ENCODE peak calls at places on chromosomes 12 and 14, in four cellular contexts. W is NAMALWA; U is central memory CD4-positive, alpha-beta T cell; B is endodermal cell. D is an unnamed sample.

GRCh38 chr12:12736759-12737676 is 19.9 kb downstream of the CDKN1B start:
- DNase-seq in U (peak; percentile 56), W (peak; percentile 76), B (no peak), D (no peak)

GRCh38 chr14:90698379-90698869 is 117.8 kb downstream of the TTC7B start:
- DNase-seq in U (no peak), B (no peak), W (no peak), D (peak; percentile 81)

GRCh38 chr12:89693639-89694202 is 14.9 kb downstream of the ATP2B1 start:
- DNase-seq in U (no peak), B (no peak), W (no peak), D (no peak)

GRCh38 chr14:24369907-24370687 is 2.1 kb downstream of the NFATC4 start:
- DNase-seq in U (no peak), W (no peak), B (peak; percentile 40), D (no peak)

GRCh38 chr12:44307506-44308168 is 471.8 kb downstream of the TMEM117 start:
- DNase-seq in U (no peak), B (no peak), W (no peak), D (no peak)

GRCh38 chr14:64232095-64232830 is 61.9 kb downstream of the ESR2 start:
- DNase-seq in W (no peak), B (no peak), U (no peak), D (no peak)

GRCh38 chr12:88703790-88704189 is 123.5 kb upstream of the KITLG start:
- DNase-seq in W (no peak), B (no peak), U (no peak), D (no peak)

GRCh38 chr14:105173901-105174894 is 5.6 kb upstream of the JAG2 start:
- DNase-seq in W (no peak), U (peak; percentile 39), B (no peak), D (no peak)

GRCh38 chr12:71299541-71300376 is 139.8 kb upstream of the LGR5 start:
- DNase-seq in U (no peak), B (no peak), W (no peak), D (no peak)

GRCh38 chr12:48882325-48882687 is 16.6 kb upstream of the RND1 start:
- DNase-seq in U (no peak), B (peak; percentile 84), W (no peak), D (no peak)